ENCODE peak calls at places on chromosome 7, in ten cellular contexts. L, C, M, T, B, K, F, R, P and A are unnamed samples.

GRCh38 chr7:104196161-104196560 is 11.7 kb downstream of the ORC5 start:
- DNase-seq in R (no peak), T (no peak), C (no peak), K (no peak), B (no peak), M (no peak), L (no peak), P (no peak), F (no peak), A (no peak)

GRCh38 chr7:116780966-116781365 is 81.4 kb upstream of the CAPZA2 start:
- DNase-seq in K (no peak), M (no peak), P (peak), C (no peak), F (no peak), B (peak), R (no peak), L (no peak), T (peak), A (no peak)

GRCh38 chr7:87148332-87148955 is 3.8 kb upstream of the DMTF1 start:
- DNase-seq in C (peak), K (no peak), R (no peak), B (no peak), F (no peak), T (no peak), P (no peak), L (no peak), M (no peak), A (no peak)

GRCh38 chr7:112185005-112185834 is 21.0 kb downstream of the DOCK4 start:
- DNase-seq in F (no peak), M (no peak), T (no peak), P (no peak), C (no peak), B (no peak), R (no peak), K (no peak), L (no peak), A (no peak)

GRCh38 chr7:24963218-24963617 is 16.8 kb downstream of the OSBPL3 start:
- DNase-seq in F (no peak), L (peak), P (no peak), R (no peak), M (peak), T (peak), C (peak), B (no peak), K (no peak), A (peak)

GRCh38 chr7:47195641-47196040 is 386.3 kb downstream of the TNS3 start:
- DNase-seq in P (no peak), M (no peak), K (no peak), R (no peak), L (no peak), C (no peak), F (no peak), T (no peak), B (no peak), A (no peak)

GRCh38 chr7:6273380-6273837 is 985 bp upstream of the CYTH3 start:
- DNase-seq in R (no peak), K (no peak), F (no peak), M (no peak), T (peak), L (no peak), C (no peak), P (peak), B (peak), A (no peak)

GRCh38 chr7:120951826-120952225 is 1.2 kb downstream of the ING3 start:
- DNase-seq in P (no peak), F (no peak), K (no peak), C (no peak), R (no peak), B (no peak), L (no peak), T (no peak), M (no peak), A (no peak)

GRCh38 chr7:116783666-116784318 is 78.6 kb upstream of the CAPZA2 start:
- DNase-seq in T (no peak), F (no peak), K (no peak), R (no peak), M (no peak), B (no peak), C (no peak), P (no peak), L (no peak), A (no peak)

GRCh38 chr7:121605297-121605640 is 209.2 kb upstream of the FAM3C start:
- DNase-seq in T (no peak), C (peak), F (no peak), L (no peak), K (no peak), M (no peak), B (no peak), P (no peak), R (no peak), A (no peak)

GRCh38 chr7:43568529-43568928 is 14.4 kb upstream of the STK17A start:
- DNase-seq in L (no peak), T (no peak), F (no peak), K (no peak), P (no peak), R (no peak), B (no peak), C (peak), M (no peak), A (no peak)

GRCh38 chr7:919114-919442 is 35.4 kb downstream of the ADAP1 start:
- DNase-seq in B (no peak), M (no peak), P (no peak), C (no peak), F (no peak), T (no peak), L (no peak), K (no peak), R (peak), A (peak)

GRCh38 chr7:133934974-133935330 is 192.2 kb upstream of the LRGUK start:
- DNase-seq in F (no peak), M (no peak), T (no peak), K (no peak), P (no peak), C (no peak), L (no peak), B (no peak), R (no peak), A (no peak)

GRCh38 chr7:351681-352480 is 61.9 kb downstream of the FOXL3 start:
- DNase-seq in M (no peak), L (no peak), R (no peak), F (no peak), C (no peak), K (no peak), B (no peak), P (no peak), T (no peak), A (no peak)

GRCh38 chr7:469591-469961 is 50.1 kb downstream of the PDGFA start:
- DNase-seq in F (no peak), P (no peak), T (no peak), B (no peak), R (peak), C (no peak), K (no peak), L (no peak), M (no peak), A (no peak)

GRCh38 chr7:151864561-151864960 is 12.4 kb downstream of the PRKAG2 start:
- DNase-seq in R (peak), C (no peak), B (no peak), L (no peak), K (no peak), M (no peak), T (no peak), P (no peak), F (no peak), A (no peak)

GRCh38 chr7:100489824-100490223 is 6.1 kb downstream of the NYAP1 start:
- DNase-seq in F (peak), P (no peak), C (peak), L (no peak), B (no peak), M (no peak), R (no peak), T (peak), K (no peak), A (peak)

GRCh38 chr7:13860734-13861133 is 128.7 kb downstream of the ETV1 start:
- DNase-seq in P (no peak), R (no peak), L (no peak), B (no peak), T (no peak), C (no peak), M (no peak), F (no peak), K (no peak), A (no peak)

GRCh38 chr7:74479066-74479781 is 25.5 kb downstream of the GTF2IRD1 start:
- DNase-seq in R (peak), F (no peak), L (no peak), B (no peak), C (peak), K (no peak), T (peak), M (no peak), P (peak), A (no peak)

GRCh38 chr7:29478218-29478617 is 85.4 kb upstream of the PRR15 start:
- DNase-seq in C (no peak), K (no peak), F (no peak), P (no peak), L (no peak), T (no peak), B (no peak), M (no peak), R (no peak), A (no peak)

GRCh38 chr7:158740657-158741293 is 36.2 kb upstream of the NCAPG2 start:
- DNase-seq in C (peak), M (no peak), F (no peak), B (peak), P (no peak), L (peak), K (peak), T (no peak), R (no peak), A (no peak)

GRCh38 chr7:22700559-22701002 is 26.4 kb upstream of the IL6 start:
- DNase-seq in L (no peak), P (no peak), K (no peak), T (no peak), R (no peak), C (peak), B (no peak), M (no peak), F (no peak), A (no peak)

GRCh38 chr7:22569586-22570321 is 69.8 kb upstream of the STEAP1B start:
- DNase-seq in B (no peak), L (no peak), T (no peak), R (peak), M (no peak), C (peak), F (no peak), K (peak), P (no peak), A (no peak)

GRCh38 chr7:79471283-79471682 is 17.8 kb upstream of the MAGI2 start:
- DNase-seq in B (no peak), K (no peak), F (no peak), C (peak), L (no peak), T (no peak), R (no peak), M (no peak), P (no peak), A (no peak)

GRCh38 chr7:78985509-78985908 is 468.0 kb downstream of the MAGI2 start:
- DNase-seq in K (no peak), C (no peak), F (no peak), T (no peak), P (no peak), L (no peak), R (no peak), M (no peak), B (no peak), A (no peak)

GRCh38 chr7:106681815-106682495 is 21.0 kb upstream of the CCDC71L start:
- DNase-seq in L (no peak), C (peak), P (no peak), M (no peak), T (no peak), K (no peak), F (no peak), R (no peak), B (no peak), A (no peak)

GRCh38 chr7:121766676-121767075 is 106.3 kb upstream of the PTPRZ1 start:
- DNase-seq in M (no peak), F (no peak), R (no peak), L (no peak), P (no peak), B (no peak), C (no peak), T (no peak), K (no peak), A (no peak)

GRCh38 chr7:92002720-92003119 is 62.1 kb downstream of the AKAP9 start:
- DNase-seq in F (no peak), P (no peak), R (no peak), M (no peak), C (no peak), T (no peak), L (no peak), B (no peak), K (no peak), A (no peak)

GRCh38 chr7:14073543-14073942 is 84.1 kb upstream of the ETV1 start:
- DNase-seq in T (no peak), L (peak), P (no peak), F (no peak), M (no peak), R (no peak), K (no peak), C (peak), B (no peak), A (no peak)

GRCh38 chr7:90825779-90826178 is 229.7 kb downstream of the CDK14 start:
- DNase-seq in K (peak), L (no peak), F (no peak), R (no peak), M (no peak), P (no peak), T (no peak), C (peak), B (no peak), A (no peak)

GRCh38 chr7:129635300-129636029 is 23.9 kb downstream of the NRF1 start:
- DNase-seq in F (peak), P (peak), R (no peak), M (peak), L (peak), K (peak), C (peak), T (peak), B (peak), A (peak)

GRCh38 chr7:122412886-122413285 is 108.3 kb upstream of the FEZF1 start:
- DNase-seq in L (peak), K (peak), P (peak), R (no peak), F (no peak), B (no peak), M (no peak), C (peak), T (no peak), A (no peak)

GRCh38 chr7:123662755-123663154 is 7.1 kb downstream of the LMOD2 start:
- DNase-seq in M (no peak), L (no peak), T (no peak), F (no peak), B (no peak), R (no peak), C (no peak), K (no peak), P (no peak), A (no peak)

GRCh38 chr7:20216637-20217036 is 547 bp downstream of the MACC1 start:
- DNase-seq in C (no peak), F (no peak), M (no peak), B (no peak), T (no peak), L (no peak), P (no peak), R (no peak), K (no peak), A (no peak)

GRCh38 chr7:20219062-20219445 is 1.9 kb upstream of the MACC1 start:
- DNase-seq in M (no peak), K (no peak), P (no peak), C (no peak), F (no peak), R (no peak), T (no peak), B (no peak), L (no peak), A (no peak)

GRCh38 chr7:20219446-20220292 is 2.5 kb upstream of the MACC1 start:
- DNase-seq in M (peak), P (peak), L (peak), T (peak), B (no peak), R (peak), F (peak), C (peak), K (peak), A (peak)

GRCh38 chr7:20217193-20217948 is at the start of gene MACC1:
- DNase-seq in L (no peak), R (peak), M (peak), K (no peak), C (no peak), T (peak), F (peak), B (peak), P (peak), A (no peak)

DNA sequence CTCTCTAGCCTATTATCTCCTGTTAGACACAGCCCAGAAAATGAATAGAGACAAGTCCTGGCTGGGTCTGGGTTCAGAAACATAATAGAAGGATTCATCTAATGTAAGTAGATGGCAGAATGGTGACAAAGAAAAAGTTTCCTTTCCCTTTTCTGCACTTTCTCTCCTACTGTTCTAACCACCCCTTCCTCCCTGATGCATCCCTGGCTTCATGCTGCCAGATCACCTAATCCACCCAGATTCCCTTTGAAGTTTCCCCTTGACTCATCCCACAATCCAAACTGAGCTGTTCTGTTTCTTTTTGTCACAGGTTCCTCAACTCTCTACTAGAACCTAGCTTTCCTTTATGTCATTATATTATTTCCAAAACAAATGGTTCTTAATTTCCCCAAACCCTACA is 1.1 kb upstream of the MACC1 start:
- DNase-seq in M (no peak), K (no peak), C (no peak), F (no peak), B (no peak), T (no peak), L (no peak), R (no peak), P (no peak), A (no peak)
- H3K4me3 ChIP-seq in M (peak), K (no peak), C (no peak), F (no peak), B (no peak), T (no peak), L (no peak), R (no peak), P (peak), A (no peak)

GRCh38 chr7:18087687-18088078 is 60.0 kb upstream of the PRPS1L1 start:
- DNase-seq in T (no peak), R (no peak), B (no peak), L (no peak), M (no peak), F (no peak), P (no peak), C (no peak), K (no peak), A (peak)

GRCh38 chr7:18081617-18082016 is 54.0 kb upstream of the PRPS1L1 start:
- DNase-seq in R (no peak), K (no peak), L (no peak), M (no peak), T (no peak), C (no peak), B (no peak), F (no peak), P (no peak), A (no peak)

GRCh38 chr7:18082169-18082568 is 54.5 kb upstream of the PRPS1L1 start:
- DNase-seq in M (no peak), B (no peak), P (no peak), K (no peak), C (no peak), T (no peak), L (no peak), F (no peak), R (no peak), A (no peak)

GRCh38 chr7:18087031-18087686 is 59.5 kb upstream of the PRPS1L1 start:
- DNase-seq in L (no peak), C (peak), F (no peak), T (no peak), M (no peak), P (no peak), R (peak), K (no peak), B (no peak), A (peak)

DNA sequence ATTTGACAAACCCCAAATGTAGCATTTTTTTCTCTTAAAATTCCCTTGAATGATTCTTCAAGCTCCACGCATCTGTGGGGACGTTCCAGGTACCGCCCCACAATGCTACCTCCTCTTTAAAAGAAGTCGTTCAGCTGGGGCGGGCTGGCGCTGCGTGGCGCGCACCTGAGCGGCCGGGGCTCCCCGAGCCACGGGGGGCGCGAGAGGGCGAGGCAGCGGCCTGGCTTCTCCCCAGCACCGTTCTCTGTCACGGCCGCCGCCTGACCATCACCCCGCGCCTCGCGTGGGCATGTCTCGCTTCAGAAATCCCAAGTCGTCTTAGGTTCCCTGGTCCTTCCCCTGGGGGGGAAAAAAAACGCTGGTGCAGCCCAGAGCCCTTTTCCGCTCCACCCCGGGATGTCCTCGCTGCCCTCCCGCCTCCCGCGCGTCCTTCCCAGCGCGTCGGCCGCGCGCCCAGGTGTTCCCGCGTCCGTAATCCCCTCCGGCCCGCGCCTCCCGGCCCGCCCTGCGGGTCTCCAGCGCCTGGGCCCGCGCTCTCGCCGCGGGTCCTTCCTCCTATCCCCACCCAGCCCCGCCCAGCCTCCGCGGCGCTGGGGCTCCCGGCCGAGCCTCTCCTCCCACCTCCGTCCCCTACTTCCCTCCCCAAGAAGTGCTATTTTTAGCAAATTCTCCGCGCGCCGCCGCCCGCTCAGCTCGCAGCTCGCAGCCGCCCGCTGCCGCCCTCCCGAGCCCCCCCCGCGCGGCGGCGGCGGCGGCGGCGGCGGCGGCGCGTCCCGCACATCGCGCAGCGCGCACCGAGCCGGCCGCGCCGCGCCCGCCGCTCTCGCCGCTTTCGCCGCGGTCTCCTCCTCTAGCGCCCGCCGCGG is 58.8 kb upstream of the PRPS1L1 start:
- DNase-seq in C (peak), R (peak), L (peak), T (no peak), F (no peak), M (no peak), B (no peak), K (no peak), P (no peak), A (peak)
- TF ChIP-seq CTCF in C (peak), R (no peak), L (peak), T (no peak), F (no peak), M (no peak), B (peak), K (no peak), P (no peak), A (no peak)

GRCh38 chr7:84195295-84196006 is 862 bp upstream of the SEMA3A start:
- DNase-seq in T (no peak), C (no peak), K (no peak), L (no peak), B (no peak), M (no peak), F (no peak), P (no peak), R (no peak), A (no peak)
- H3K4me3 ChIP-seq in T (peak), C (peak), K (peak), L (peak), B (peak), M (no peak), F (peak), P (peak), R (peak), A (peak)

GRCh38 chr7:82472966-82473365 is 29.4 kb upstream of the CACNA2D1 start:
- DNase-seq in T (no peak), R (no peak), B (no peak), K (no peak), F (no peak), P (no peak), L (no peak), M (no peak), C (no peak), A (no peak)

GRCh38 chr7:82481499-82482097 is 38.0 kb upstream of the CACNA2D1 start:
- DNase-seq in K (peak), R (no peak), C (peak), T (no peak), M (peak), B (no peak), L (no peak), F (peak), P (no peak), A (no peak)

DNA sequence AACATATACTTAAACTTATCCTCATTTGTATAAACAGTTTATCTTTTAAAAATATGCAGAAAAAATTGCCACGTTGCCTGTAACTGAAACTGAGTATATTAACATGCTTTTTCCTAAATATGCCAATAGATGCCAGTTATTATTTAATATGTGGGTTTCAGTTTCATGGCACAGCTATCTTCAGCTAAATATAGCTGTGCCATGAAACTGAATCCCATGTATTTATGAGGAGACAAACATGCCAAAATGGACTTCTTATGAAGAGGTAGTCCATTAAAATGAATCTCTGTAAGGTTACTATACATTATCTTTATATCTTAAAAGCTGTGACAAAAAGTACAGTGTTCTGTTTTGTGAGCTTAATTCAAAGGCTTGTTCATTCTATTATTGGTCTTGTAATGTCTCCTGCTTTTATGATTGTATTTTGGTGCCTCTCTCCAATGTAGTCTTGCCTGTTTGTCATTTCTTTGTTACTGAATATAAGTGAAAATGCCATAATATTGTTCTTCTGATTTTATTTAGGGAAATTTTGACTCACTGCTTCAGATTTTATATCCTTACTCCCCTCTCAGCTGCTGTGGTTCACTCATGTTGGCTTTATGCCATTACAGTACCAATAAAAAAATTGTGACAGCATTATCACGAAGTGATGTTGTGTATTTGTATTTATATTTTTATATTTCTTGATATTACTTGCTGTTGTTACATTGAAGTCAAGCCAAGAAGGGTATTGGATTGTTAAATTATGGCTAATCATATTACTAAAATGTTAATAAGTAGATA is 34.3 kb upstream of the CACNA2D1 start:
- DNase-seq in K (no peak), M (no peak), T (no peak), L (no peak), F (no peak), C (no peak), P (no peak), B (no peak), R (no peak), A (no peak)
- TF ChIP-seq CTCF in K (no peak), M (no peak), T (no peak), L (no peak), F (no peak), C (no peak), P (no peak), B (no peak), R (no peak), A (no peak)